ENCODE peak calls at places on chromosomes 2 and 18, in ten cellular contexts. G is SK-N-SH, D is stomach, A is GM12878, Z is HepG2, F is upper lobe of left lung, N is transverse colon, V is HCT116, P is breast epithelium, S is GM12892. Y is an unnamed sample.

GRCh38 chr2:27263287-27264252 is 723 bp upstream of the SLC30A3 start:
- DNase-seq in G (peak), Z (no peak), A (no peak), N (no peak), P (no peak), F (no peak), S (no peak), V (no peak), D (no peak), Y (no peak)

GRCh38 chr2:72236445-72237067 is 88.9 kb upstream of the CYP26B1 start:
- DNase-seq in V (peak), G (no peak), P (no peak), S (no peak), N (no peak), Z (no peak), F (no peak), D (no peak), A (no peak), Y (no peak)

GRCh38 chr2:156474316-156474715 is 38.1 kb downstream of the GPD2 start:
- DNase-seq in P (no peak), D (no peak), V (no peak), Z (no peak), N (no peak), F (no peak), G (no peak), A (no peak), S (no peak), Y (no peak)

GRCh38 chr2:212022966-212023365 is 515.6 kb downstream of the ERBB4 start:
- DNase-seq in G (no peak), D (no peak), S (no peak), A (no peak), Z (no peak), V (no peak), N (no peak), F (no peak), P (no peak), Y (no peak)

GRCh38 chr2:171124512-171124911 is 36.2 kb downstream of the TLK1 start:
- DNase-seq in Z (no peak), P (no peak), D (no peak), G (no peak), N (no peak), S (no peak), V (no peak), F (no peak), A (no peak), Y (no peak)

GRCh38 chr2:12310399-12310798 is 406.3 kb upstream of the TRIB2 start:
- DNase-seq in A (no peak), G (no peak), P (no peak), S (no peak), V (no peak), F (no peak), N (no peak), D (no peak), Z (no peak), Y (no peak)

GRCh38 chr2:105834931-105835330 is 90.2 kb downstream of the NCK2 start:
- DNase-seq in P (no peak), D (no peak), A (peak), N (no peak), F (no peak), G (no peak), Z (no peak), V (no peak), S (no peak), Y (no peak)

GRCh38 chr2:10246370-10246769 is 56.3 kb upstream of the HPCAL1 start:
- DNase-seq in D (no peak), N (no peak), S (no peak), G (no peak), V (no peak), A (no peak), F (no peak), Z (no peak), P (no peak), Y (no peak)

GRCh38 chr2:218127929-218128455 is 2.2 kb downstream of the CXCR2 start:
- DNase-seq in A (no peak), S (no peak), P (no peak), G (no peak), V (no peak), D (no peak), Z (no peak), N (no peak), F (no peak), Y (no peak)

GRCh38 chr18:37967261-37967660 is 401.7 kb upstream of the CELF4 start:
- DNase-seq in S (no peak), V (no peak), N (no peak), F (no peak), Z (no peak), G (no peak), P (no peak), A (no peak), D (no peak), Y (no peak)

GRCh38 chr2:132538331-132538855 is 121.8 kb downstream of the GPR39 start:
- DNase-seq in A (no peak), V (no peak), G (no peak), P (no peak), F (no peak), Z (no peak), N (no peak), D (no peak), S (no peak), Y (peak)

GRCh38 chr2:42965196-42965595 is 172.8 kb upstream of the HAAO start:
- DNase-seq in V (no peak), G (no peak), N (no peak), S (no peak), P (no peak), D (no peak), F (no peak), Z (no peak), A (no peak), Y (no peak)

DNA sequence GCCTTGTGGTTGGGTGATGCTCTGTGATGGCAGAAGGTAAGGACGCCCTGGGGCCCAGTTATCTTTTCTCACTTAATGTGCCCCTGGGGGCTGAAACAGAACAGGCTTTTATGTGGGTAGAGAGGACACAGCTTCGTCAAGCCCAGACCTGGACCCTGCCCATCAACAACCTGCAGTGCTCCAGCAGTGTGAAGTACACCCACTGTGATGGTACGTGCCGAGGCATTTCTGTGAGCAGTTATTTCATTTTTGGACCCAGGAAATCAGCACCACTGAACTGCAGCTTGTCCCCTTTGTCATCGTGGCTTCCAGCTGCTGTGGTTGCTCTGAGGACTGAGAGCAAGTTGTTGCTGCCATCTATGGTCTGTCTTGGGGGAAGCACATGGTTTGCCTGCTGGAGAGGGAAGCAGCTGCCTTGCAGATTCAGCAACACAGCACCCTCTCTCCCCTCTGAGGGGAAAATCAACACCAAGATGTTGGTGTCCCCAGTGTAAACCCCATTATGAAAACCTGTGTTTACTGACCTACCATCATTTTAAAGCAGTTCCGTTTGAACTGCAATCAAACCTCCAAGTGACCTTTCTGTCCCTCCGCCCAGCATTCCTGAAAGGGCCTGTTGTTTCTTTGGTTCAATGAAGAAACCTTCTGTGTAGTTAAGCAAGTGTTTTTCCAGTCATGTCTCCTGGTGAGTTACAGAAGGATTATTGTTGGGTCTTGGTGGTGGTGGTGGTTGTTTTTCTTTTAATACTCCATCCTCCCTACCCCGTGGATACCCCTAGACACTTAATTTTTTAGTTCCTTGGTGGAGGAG is 158.2 kb downstream of the MGAT5 start:
- DNase-seq in G (peak), P (peak), Z (peak), V (peak), S (peak), F (no peak), N (peak), D (peak), A (peak), Y (no peak)
- TF ChIP-seq POLR2AphosphoS5 in G (no peak), P (peak), Z (peak), V (no peak), S (no peak), F (no peak), N (no peak), D (no peak), A (no peak), Y (no peak)

GRCh38 chr2:188784269-188784762 is 189.9 kb upstream of the COL3A1 start:
- DNase-seq in P (no peak), N (no peak), A (no peak), G (no peak), V (no peak), D (no peak), Z (no peak), S (no peak), F (no peak), Y (no peak)

GRCh38 chr2:188787661-188788044 is 186.5 kb upstream of the COL3A1 start:
- DNase-seq in V (peak), G (no peak), A (no peak), D (no peak), F (no peak), P (no peak), Z (no peak), N (no peak), S (no peak), Y (no peak)

GRCh38 chr2:188787002-188787660 is 187.0 kb upstream of the COL3A1 start:
- DNase-seq in D (no peak), A (no peak), F (no peak), G (no peak), S (no peak), Z (no peak), V (peak), N (no peak), P (no peak), Y (no peak)

GRCh38 chr2:188786368-188786781 is 187.8 kb upstream of the COL3A1 start:
- DNase-seq in Z (no peak), A (no peak), P (no peak), S (no peak), V (peak), G (no peak), F (no peak), N (no peak), D (no peak), Y (no peak)

DNA sequence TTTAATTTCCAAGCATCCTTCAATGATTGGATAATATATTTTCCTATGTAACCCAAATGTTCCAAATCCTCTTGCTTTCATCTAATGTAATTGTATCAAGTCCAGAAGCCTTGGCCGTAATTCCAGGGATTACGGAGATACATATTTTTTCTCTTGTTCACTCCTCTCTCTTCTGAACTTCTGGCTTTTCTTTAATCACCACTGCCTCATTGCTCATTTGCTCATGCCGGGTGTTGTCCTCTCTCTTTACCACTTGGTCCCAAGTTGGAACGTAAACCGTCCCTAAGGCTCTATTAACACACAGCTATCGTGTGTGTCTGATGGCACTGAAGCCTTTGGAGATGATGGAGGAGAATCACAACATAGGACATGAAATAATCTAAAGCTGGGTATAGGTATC is 188.7 kb upstream of the COL3A1 start:
- DNase-seq in S (no peak), A (no peak), D (no peak), P (no peak), Z (no peak), F (no peak), N (no peak), V (no peak), G (no peak), Y (no peak)
- TF ChIP-seq POLR2AphosphoS5 in S (no peak), A (no peak), D (no peak), P (no peak), Z (no peak), F (no peak), N (no peak), V (no peak), G (no peak), Y (no peak)

DNA sequence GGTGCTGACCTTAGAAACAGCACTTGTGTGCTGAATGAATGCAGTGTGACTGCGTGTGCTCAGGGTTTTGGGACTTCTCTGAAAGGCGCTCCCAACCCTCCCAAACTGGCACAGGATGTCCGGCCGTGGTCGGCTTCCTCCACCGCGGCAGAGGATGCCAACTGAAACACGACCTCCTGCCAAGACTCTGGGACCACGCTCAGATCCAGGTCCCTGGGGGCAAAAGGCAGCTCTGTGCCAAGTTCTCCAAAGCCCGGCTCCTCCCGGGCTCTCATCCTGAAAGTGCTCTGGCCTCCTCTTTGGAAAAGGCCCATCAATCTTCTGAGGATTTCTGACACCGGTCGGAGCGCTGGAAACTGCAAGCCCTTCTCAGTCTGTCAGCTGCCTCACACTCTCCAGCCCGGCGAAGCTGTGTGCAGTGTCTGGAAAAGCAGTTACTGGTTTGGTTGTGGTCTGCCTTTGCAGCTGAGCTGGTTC is 32.3 kb upstream of the ZBTB7C start:
- DNase-seq in D (no peak), N (no peak), V (no peak), A (no peak), G (peak), S (no peak), Z (no peak), P (peak), F (peak), Y (no peak)
- TF ChIP-seq POLR2AphosphoS5 in D (no peak), N (no peak), V (no peak), A (no peak), G (no peak), S (no peak), Z (no peak), P (peak), F (no peak), Y (peak)

GRCh38 chr2:241896746-241897201 is 27.2 kb downstream of the RTP5 start:
- DNase-seq in Z (no peak), F (peak), A (no peak), V (no peak), P (no peak), D (peak), N (no peak), G (peak), S (peak), Y (no peak)

GRCh38 chr2:241894681-241895426 is 25.3 kb downstream of the RTP5 start:
- DNase-seq in V (no peak), F (peak), G (no peak), D (peak), P (no peak), A (no peak), N (no peak), Z (no peak), S (no peak), Y (no peak)

GRCh38 chr2:241895427-241895731 is 25.9 kb downstream of the RTP5 start:
- DNase-seq in F (no peak), N (no peak), A (no peak), V (no peak), G (no peak), Z (no peak), P (no peak), S (no peak), D (no peak), Y (no peak)

GRCh38 chr2:241897231-241897916 is 27.8 kb downstream of the RTP5 start:
- DNase-seq in G (peak), A (no peak), V (no peak), N (no peak), D (peak), P (no peak), S (peak), F (peak), Z (no peak), Y (no peak)

GRCh38 chr2:241895732-241896641 is 26.5 kb downstream of the RTP5 start:
- DNase-seq in Z (no peak), N (no peak), P (peak), A (no peak), D (peak), V (no peak), G (peak), S (no peak), F (peak), Y (no peak)
- TF ChIP-seq POLR2AphosphoS5 in Z (no peak), N (no peak), P (no peak), A (no peak), D (no peak), V (no peak), G (no peak), S (no peak), F (no peak), Y (no peak)

Y was measured in vagina.